ENCODE peak calls at places on chromosome 7, in four cellular contexts. M is A549, L is endothelial cell of umbilical vein, Y is testis. Q is an unnamed sample. For H3K4me1, the result is how much of the 10 kb centered on the place peaks cover.

GRCh38 chr7:25862254-25862992 is 289.6 kb upstream of the NFE2L3 start:
- DNase-seq in L (peak), Y (peak), M (peak), Q (peak)

GRCh38 chr7:12403287-12404181 is at the start of gene VWDE:
- DNase-seq in L (peak), Y (peak), M (peak), Q (peak)

GRCh38 chr7:73719806-73720169 is 319 bp upstream of the STX1A start:
- DNase-seq in L (no peak), M (no peak), Y (no peak), Q (no peak)

GRCh38 chr7:132380065-132380464 is 196.2 kb downstream of the PLXNA4 start:
- DNase-seq in M (no peak), L (no peak), Y (peak), Q (no peak)

GRCh38 chr7:42869131-42870020 is 42.5 kb downstream of the C7orf25 start:
- DNase-seq in Y (no peak), M (no peak), L (no peak), Q (no peak)

GRCh38 chr7:121322460-121322859 is 6.3 kb upstream of the WNT16 start:
- DNase-seq in M (no peak), Y (no peak), L (no peak), Q (no peak)

GRCh38 chr7:150978136-150978789 is at the start of gene KCNH2:
- DNase-seq in M (no peak), Y (peak), L (no peak), Q (peak)

GRCh38 chr7:152588350-152588749 is 87.6 kb downstream of the XRCC2 start:
- DNase-seq in Y (no peak), L (no peak), M (peak), Q (peak)

GRCh38 chr7:151255390-151255789 is 6.9 kb upstream of the SMARCD3 start:
- DNase-seq in L (no peak), Y (no peak), M (no peak), Q (no peak)

DNA sequence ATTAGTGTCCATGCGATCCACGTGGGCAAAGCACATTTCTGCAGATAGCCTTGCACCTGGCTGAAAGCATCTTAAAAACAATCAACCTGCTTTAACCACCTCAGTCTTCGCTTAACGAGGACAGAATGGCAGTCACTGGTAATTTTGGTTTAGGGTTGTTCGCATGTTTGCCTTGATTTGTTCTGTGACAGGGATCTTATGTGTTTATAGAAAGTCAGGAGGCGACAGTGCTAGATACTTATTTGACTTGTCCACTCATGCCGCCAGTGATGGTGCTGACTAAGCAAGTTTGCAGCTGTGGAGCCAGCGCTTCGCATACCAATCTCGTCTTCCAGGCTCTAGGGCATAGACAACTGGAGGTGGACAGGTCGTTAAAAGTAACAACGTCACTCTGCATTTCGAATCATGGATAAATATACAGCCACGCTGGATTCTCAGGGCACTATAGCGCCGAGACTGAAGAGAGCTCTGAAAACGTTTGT is 1.2 kb upstream of the TMEM243 start:
- DNase-seq in L (no peak), M (peak), Y (peak), Q (no peak)
- H3K4me3 ChIP-seq in L (peak), M (peak), Y (peak), Q (peak)

DNA sequence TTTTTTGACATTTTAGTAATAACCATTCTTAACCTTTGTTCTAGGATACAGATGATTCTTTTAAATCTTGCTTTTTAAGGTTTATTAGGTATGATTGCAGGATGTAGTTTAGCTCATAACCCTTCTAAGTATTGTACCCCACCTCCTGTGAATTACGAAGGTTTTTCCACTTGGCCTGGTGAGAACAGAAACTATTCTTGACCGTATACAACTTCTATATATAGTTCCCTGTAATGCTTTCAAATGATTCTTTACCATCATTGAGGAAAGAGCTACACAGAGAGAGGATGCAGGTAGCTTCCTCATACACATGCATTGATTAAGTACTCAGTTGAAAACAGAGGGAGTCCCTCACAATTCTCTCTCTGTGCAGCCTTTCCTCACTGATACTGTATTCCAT is 86.3 kb downstream of the PALS2 start:
- DNase-seq in Y (no peak), L (no peak), M (no peak), Q (no peak)
- H3K27ac ChIP-seq in Y (no peak), L (no peak), M (no peak), Q (no peak)

GRCh38 chr7:50725774-50726173 is 56.9 kb downstream of the GRB10 start:
- DNase-seq in L (peak), Y (peak), M (no peak), Q (peak)

GRCh38 chr7:50729962-50730361 is 52.7 kb downstream of the GRB10 start:
- DNase-seq in Y (no peak), L (no peak), M (no peak), Q (no peak)

GRCh38 chr7:50728184-50728583 is 54.5 kb downstream of the GRB10 start:
- DNase-seq in M (no peak), Y (no peak), L (no peak), Q (no peak)

GRCh38 chr7:50727072-50727471 is 55.6 kb downstream of the GRB10 start:
- DNase-seq in M (no peak), L (peak), Y (no peak), Q (no peak)

DNA sequence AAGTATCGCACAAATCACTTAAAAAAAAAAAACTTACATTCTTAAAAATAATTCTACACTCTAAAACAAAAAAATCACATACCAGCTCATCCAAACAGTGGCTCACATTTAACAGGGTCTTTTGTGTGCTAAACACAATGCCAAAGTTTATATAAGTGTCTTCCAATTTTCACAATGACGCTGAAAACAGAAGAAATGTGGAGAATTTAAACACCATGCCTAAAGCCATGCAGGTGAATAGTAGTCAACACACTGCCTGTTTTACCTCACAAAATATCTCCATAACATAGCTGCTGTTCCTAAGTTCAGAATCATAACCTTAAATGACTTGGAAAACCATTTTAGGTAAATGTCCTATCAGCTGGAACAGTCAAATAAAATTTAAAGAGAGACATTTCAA is 55.0 kb downstream of the GRB10 start:
- DNase-seq in M (no peak), L (no peak), Y (no peak), Q (no peak)
- H3K4me1 ChIP-seq in M (under half), L (half or more), Y (under half), Q (under half)

GRCh38 chr7:50357346-50357745 is 52.8 kb downstream of the IKZF1 start:
- DNase-seq in Y (no peak), L (no peak), M (no peak), Q (no peak)

GRCh38 chr7:50356212-50356944 is 51.9 kb downstream of the IKZF1 start:
- DNase-seq in Y (no peak), L (no peak), M (no peak), Q (no peak)

GRCh38 chr7:50358306-50358705 is 53.8 kb downstream of the IKZF1 start:
- DNase-seq in L (no peak), Y (no peak), M (no peak), Q (no peak)

GRCh38 chr7:50355817-50356178 is 51.3 kb downstream of the IKZF1 start:
- DNase-seq in Y (no peak), L (no peak), M (no peak), Q (no peak)

GRCh38 chr7:50356945-50357268 is 52.4 kb downstream of the IKZF1 start:
- DNase-seq in L (no peak), M (no peak), Y (no peak), Q (no peak)
- H3K4me3 ChIP-seq in L (no peak), M (no peak), Y (no peak), Q (no peak)

GRCh38 chr7:77985974-77986339 is 187.4 kb downstream of the PHTF2 start:
- DNase-seq in L (no peak), M (no peak), Y (no peak), Q (no peak)
- H3K27ac ChIP-seq in L (no peak), M (no peak), Y (no peak), Q (no peak)

GRCh38 chr7:80098795-80099194 is 35.8 kb upstream of the GNAI1 start:
- DNase-seq in M (no peak), L (no peak), Y (no peak), Q (no peak)

GRCh38 chr7:80093349-80093748 is 41.3 kb upstream of the GNAI1 start:
- DNase-seq in M (no peak), Y (no peak), L (no peak), Q (no peak)

GRCh38 chr7:80100254-80100653 is 34.4 kb upstream of the GNAI1 start:
- DNase-seq in L (no peak), Y (no peak), M (no peak), Q (no peak)

GRCh38 chr7:80095545-80095944 is 39.1 kb upstream of the GNAI1 start:
- DNase-seq in L (peak), M (no peak), Y (no peak), Q (no peak)

GRCh38 chr7:80097756-80098155 is 36.9 kb upstream of the GNAI1 start:
- DNase-seq in Y (no peak), L (no peak), M (no peak), Q (no peak)
- H3K4me1 ChIP-seq in Y (under half), L (under half), M (under half), Q (under half)

Q was measured in pancreas.